ENCODE peak calls at places on chromosomes 3 and 15, in ten cellular contexts. One of them, this sample, is unnamed.
A peak's percentile ranks its signal among the peaks of the same experiment; 100 is the strongest.

GRCh38 chr3:186624598-186624997 is 11.7 kb downstream of the AHSG start:
- DNase-seq in memory B cell: no peak
- DNase-seq in NCI-H510A treated with DMSO at 0.1 percent for 48 hours: no peak
- DNase-seq in endothelial cell of umbilical vein: no peak
- DNase-seq in T follicular helper cell: no peak
- DNase-seq in IMR-90: no peak
- DNase-seq in naive thymus-derived CD4-positive, alpha-beta T cell: no peak
- DNase-seq in psoas muscle: no peak
- DNase-seq in mucosa of gallbladder: no peak
- DNase-seq in AML-193: no peak
- DNase-seq in this sample: no peak

GRCh38 chr3:102444101-102444500 is 9.3 kb downstream of the ZPLD1 start:
- DNase-seq in memory B cell: no peak
- DNase-seq in NCI-H510A treated with DMSO at 0.1 percent for 48 hours: no peak
- DNase-seq in endothelial cell of umbilical vein: no peak
- DNase-seq in T follicular helper cell: no peak
- DNase-seq in IMR-90: peak; percentile 56
- DNase-seq in naive thymus-derived CD4-positive, alpha-beta T cell: no peak
- DNase-seq in psoas muscle: no peak
- DNase-seq in mucosa of gallbladder: no peak
- DNase-seq in AML-193: no peak
- DNase-seq in this sample: no peak

GRCh38 chr3:13244695-13245449 is 171.6 kb upstream of the IQSEC1 start:
- DNase-seq in memory B cell: no peak
- DNase-seq in NCI-H510A treated with DMSO at 0.1 percent for 48 hours: no peak
- DNase-seq in endothelial cell of umbilical vein: no peak
- DNase-seq in T follicular helper cell: no peak
- DNase-seq in IMR-90: no peak
- DNase-seq in naive thymus-derived CD4-positive, alpha-beta T cell: no peak
- DNase-seq in psoas muscle: no peak
- DNase-seq in mucosa of gallbladder: no peak
- DNase-seq in AML-193: no peak
- DNase-seq in this sample: no peak

GRCh38 chr3:154568064-154568463 is 138.1 kb upstream of the GPR149 start:
- DNase-seq in memory B cell: no peak
- DNase-seq in NCI-H510A treated with DMSO at 0.1 percent for 48 hours: no peak
- DNase-seq in endothelial cell of umbilical vein: no peak
- DNase-seq in T follicular helper cell: no peak
- DNase-seq in IMR-90: no peak
- DNase-seq in naive thymus-derived CD4-positive, alpha-beta T cell: no peak
- DNase-seq in psoas muscle: no peak
- DNase-seq in mucosa of gallbladder: no peak
- DNase-seq in AML-193: no peak
- DNase-seq in this sample: no peak

GRCh38 chr3:189049458-189050231 is 122.1 kb upstream of the TPRG1 start:
- DNase-seq in memory B cell: no peak
- DNase-seq in NCI-H510A treated with DMSO at 0.1 percent for 48 hours: no peak
- DNase-seq in endothelial cell of umbilical vein: no peak
- DNase-seq in T follicular helper cell: no peak
- DNase-seq in IMR-90: no peak
- DNase-seq in naive thymus-derived CD4-positive, alpha-beta T cell: no peak
- DNase-seq in psoas muscle: no peak
- DNase-seq in mucosa of gallbladder: no peak
- DNase-seq in AML-193: no peak
- DNase-seq in this sample: no peak

GRCh38 chr3:134345202-134345601 is 29.0 kb downstream of the AMOTL2 start:
- DNase-seq in memory B cell: no peak
- DNase-seq in NCI-H510A treated with DMSO at 0.1 percent for 48 hours: no peak
- DNase-seq in endothelial cell of umbilical vein: no peak
- DNase-seq in T follicular helper cell: no peak
- DNase-seq in IMR-90: no peak
- DNase-seq in naive thymus-derived CD4-positive, alpha-beta T cell: no peak
- DNase-seq in psoas muscle: no peak
- DNase-seq in mucosa of gallbladder: no peak
- DNase-seq in AML-193: no peak
- DNase-seq in this sample: no peak

GRCh38 chr3:55426486-55426885 is 60.6 kb downstream of the WNT5A start:
- DNase-seq in memory B cell: no peak
- DNase-seq in NCI-H510A treated with DMSO at 0.1 percent for 48 hours: no peak
- DNase-seq in endothelial cell of umbilical vein: no peak
- DNase-seq in T follicular helper cell: no peak
- DNase-seq in IMR-90: peak; percentile 29
- DNase-seq in naive thymus-derived CD4-positive, alpha-beta T cell: no peak
- DNase-seq in psoas muscle: no peak
- DNase-seq in mucosa of gallbladder: no peak
- DNase-seq in AML-193: no peak
- DNase-seq in this sample: no peak

GRCh38 chr15:65824941-65825544 is 33.0 kb upstream of the DENND4A start:
- DNase-seq in memory B cell: no peak
- DNase-seq in NCI-H510A treated with DMSO at 0.1 percent for 48 hours: no peak
- DNase-seq in endothelial cell of umbilical vein: no peak
- DNase-seq in T follicular helper cell: no peak
- DNase-seq in IMR-90: peak; percentile 73
- DNase-seq in naive thymus-derived CD4-positive, alpha-beta T cell: no peak
- DNase-seq in psoas muscle: peak; percentile 35
- DNase-seq in mucosa of gallbladder: no peak
- DNase-seq in AML-193: peak; percentile 45
- DNase-seq in this sample: no peak

GRCh38 chr15:76006136-76006778 is 6.0 kb downstream of the NRG4 start:
- DNase-seq in memory B cell: no peak
- DNase-seq in NCI-H510A treated with DMSO at 0.1 percent for 48 hours: no peak
- DNase-seq in endothelial cell of umbilical vein: no peak
- DNase-seq in T follicular helper cell: no peak
- DNase-seq in IMR-90: no peak
- DNase-seq in naive thymus-derived CD4-positive, alpha-beta T cell: no peak
- DNase-seq in psoas muscle: no peak
- DNase-seq in mucosa of gallbladder: no peak
- DNase-seq in AML-193: peak; percentile 95
- DNase-seq in this sample: no peak

GRCh38 chr3:5138214-5138981 is 16.3 kb downstream of the ARL8B start:
- DNase-seq in memory B cell: no peak
- DNase-seq in NCI-H510A treated with DMSO at 0.1 percent for 48 hours: peak; percentile 8
- DNase-seq in endothelial cell of umbilical vein: peak; percentile 23
- DNase-seq in T follicular helper cell: no peak
- DNase-seq in IMR-90: peak; percentile 62
- DNase-seq in naive thymus-derived CD4-positive, alpha-beta T cell: no peak
- DNase-seq in psoas muscle: no peak
- DNase-seq in mucosa of gallbladder: no peak
- DNase-seq in AML-193: no peak
- DNase-seq in this sample: no peak

GRCh38 chr3:117407317-117407716 is 697.7 kb downstream of the TUSC7 start:
- DNase-seq in memory B cell: no peak
- DNase-seq in NCI-H510A treated with DMSO at 0.1 percent for 48 hours: no peak
- DNase-seq in endothelial cell of umbilical vein: peak; percentile 40
- DNase-seq in T follicular helper cell: no peak
- DNase-seq in IMR-90: peak; percentile 27
- DNase-seq in naive thymus-derived CD4-positive, alpha-beta T cell: no peak
- DNase-seq in psoas muscle: no peak
- DNase-seq in mucosa of gallbladder: no peak
- DNase-seq in AML-193: peak; percentile 61
- DNase-seq in this sample: no peak

GRCh38 chr15:29055876-29056275 is 170.1 kb downstream of the APBA2 start:
- DNase-seq in memory B cell: no peak
- DNase-seq in NCI-H510A treated with DMSO at 0.1 percent for 48 hours: no peak
- DNase-seq in endothelial cell of umbilical vein: no peak
- DNase-seq in T follicular helper cell: no peak
- DNase-seq in IMR-90: no peak
- DNase-seq in naive thymus-derived CD4-positive, alpha-beta T cell: no peak
- DNase-seq in psoas muscle: no peak
- DNase-seq in mucosa of gallbladder: no peak
- DNase-seq in AML-193: no peak
- DNase-seq in this sample: no peak

GRCh38 chr3:195526492-195526891 is 16.6 kb downstream of the PPP1R2 start:
- DNase-seq in memory B cell: no peak
- DNase-seq in NCI-H510A treated with DMSO at 0.1 percent for 48 hours: no peak
- DNase-seq in endothelial cell of umbilical vein: no peak
- DNase-seq in T follicular helper cell: no peak
- DNase-seq in IMR-90: no peak
- DNase-seq in naive thymus-derived CD4-positive, alpha-beta T cell: no peak
- DNase-seq in psoas muscle: no peak
- DNase-seq in mucosa of gallbladder: no peak
- DNase-seq in AML-193: no peak
- DNase-seq in this sample: no peak

GRCh38 chr3:23390446-23390845 is 187.3 kb downstream of the UBE2E2 start:
- DNase-seq in memory B cell: no peak
- DNase-seq in NCI-H510A treated with DMSO at 0.1 percent for 48 hours: peak; percentile 8
- DNase-seq in endothelial cell of umbilical vein: no peak
- DNase-seq in T follicular helper cell: no peak
- DNase-seq in IMR-90: no peak
- DNase-seq in naive thymus-derived CD4-positive, alpha-beta T cell: no peak
- DNase-seq in psoas muscle: no peak
- DNase-seq in mucosa of gallbladder: no peak
- DNase-seq in AML-193: no peak
- DNase-seq in this sample: no peak

GRCh38 chr15:100920516-100921135 is 1.5 kb downstream of the LRRK1 start:
- DNase-seq in memory B cell: no peak
- DNase-seq in NCI-H510A treated with DMSO at 0.1 percent for 48 hours: no peak
- DNase-seq in endothelial cell of umbilical vein: no peak
- DNase-seq in T follicular helper cell: no peak
- DNase-seq in IMR-90: no peak
- DNase-seq in naive thymus-derived CD4-positive, alpha-beta T cell: no peak
- DNase-seq in psoas muscle: no peak
- DNase-seq in mucosa of gallbladder: no peak
- DNase-seq in AML-193: no peak
- DNase-seq in this sample: no peak

GRCh38 chr3:123750659-123751420 is 133.3 kb downstream of the MYLK start:
- DNase-seq in memory B cell: no peak
- DNase-seq in NCI-H510A treated with DMSO at 0.1 percent for 48 hours: no peak
- DNase-seq in endothelial cell of umbilical vein: peak; percentile 64
- DNase-seq in T follicular helper cell: no peak
- DNase-seq in IMR-90: peak; percentile 95
- DNase-seq in naive thymus-derived CD4-positive, alpha-beta T cell: no peak
- DNase-seq in psoas muscle: no peak
- DNase-seq in mucosa of gallbladder: peak; percentile 55
- DNase-seq in AML-193: no peak
- DNase-seq in this sample: no peak

GRCh38 chr3:141454906-141455602 is 31.8 kb upstream of the RASA2 start:
- DNase-seq in memory B cell: no peak
- DNase-seq in NCI-H510A treated with DMSO at 0.1 percent for 48 hours: peak; percentile 68
- DNase-seq in endothelial cell of umbilical vein: peak; percentile 71
- DNase-seq in T follicular helper cell: no peak
- DNase-seq in IMR-90: peak; percentile 88
- DNase-seq in naive thymus-derived CD4-positive, alpha-beta T cell: peak; percentile 51
- DNase-seq in psoas muscle: no peak
- DNase-seq in mucosa of gallbladder: no peak
- DNase-seq in AML-193: peak; percentile 88
- DNase-seq in this sample: peak; percentile 72

This sample was measured in GM18507.